ENCODE peak calls at places on chromosomes 12 and 14, in four cellular contexts. B is spleen, A is IMR-90, O is prostate gland. P is an unnamed sample.
A peak's percentile ranks its signal among the peaks of the same experiment; 100 is the strongest.

GRCh38 chr12:27865421-27865820 is 85.4 kb upstream of the MANSC4 start:
- DNase-seq in B (no peak), A (peak; percentile 52), O (no peak), P (no peak)

GRCh38 chr12:115623764-115624334 is 653.6 kb downstream of the MED13L start:
- DNase-seq in B (no peak), A (no peak), O (no peak), P (no peak)

GRCh38 chr14:64364907-64365306 is 23.2 kb upstream of the MTHFD1 start:
- DNase-seq in B (no peak), A (peak; percentile 68), O (no peak), P (peak; percentile 44)

GRCh38 chr12:61956545-61956944 is 303.7 kb upstream of the USP15 start:
- DNase-seq in B (no peak), A (no peak), O (no peak), P (no peak)

GRCh38 chr12:115177899-115178298 is 493.9 kb upstream of the TBX3 start:
- DNase-seq in B (no peak), A (no peak), O (no peak), P (no peak)

GRCh38 chr14:65411656-65412188 is 808 bp upstream of the FUT8 start:
- DNase-seq in B (peak; percentile 96), A (peak; percentile 91), O (peak; percentile 93), P (peak; percentile 89)

GRCh38 chr12:112112423-112113132 is 4.0 kb upstream of the NAA25 start:
- DNase-seq in B (no peak), A (no peak), O (peak; percentile 73), P (no peak)

GRCh38 chr12:3964404-3964803 is 91.2 kb upstream of the PARP11 start:
- DNase-seq in B (no peak), A (no peak), O (no peak), P (peak; percentile 16)

GRCh38 chr14:94689985-94690400 is 77.8 kb downstream of the SERPINA3 start:
- DNase-seq in B (peak; percentile 51), A (no peak), O (no peak), P (no peak)

GRCh38 chr12:26471560-26471959 is 276.2 kb downstream of the SSPN start:
- DNase-seq in B (no peak), A (peak; percentile 68), O (no peak), P (no peak)

GRCh38 chr14:29717906-29718305 is 209.7 kb downstream of the PRKD1 start:
- DNase-seq in B (no peak), A (peak; percentile 25), O (no peak), P (no peak)

GRCh38 chr12:68263366-68263765 is 10.0 kb upstream of the IL22 start:
- DNase-seq in B (no peak), A (peak; percentile 58), O (no peak), P (no peak)

GRCh38 chr14:102928412-102929348 is 6.2 kb downstream of the AMN start:
- DNase-seq in B (peak; percentile 94), A (peak; percentile 5), O (peak; percentile 64), P (peak; percentile 75)

GRCh38 chr12:29497588-29497987 is at the start of gene OVCH1:
- DNase-seq in B (no peak), A (no peak), O (no peak), P (no peak)

GRCh38 chr12:1246637-1247036 is 255.6 kb downstream of the ERC1 start:
- DNase-seq in B (no peak), A (no peak), O (no peak), P (peak; percentile 11)

DNA sequence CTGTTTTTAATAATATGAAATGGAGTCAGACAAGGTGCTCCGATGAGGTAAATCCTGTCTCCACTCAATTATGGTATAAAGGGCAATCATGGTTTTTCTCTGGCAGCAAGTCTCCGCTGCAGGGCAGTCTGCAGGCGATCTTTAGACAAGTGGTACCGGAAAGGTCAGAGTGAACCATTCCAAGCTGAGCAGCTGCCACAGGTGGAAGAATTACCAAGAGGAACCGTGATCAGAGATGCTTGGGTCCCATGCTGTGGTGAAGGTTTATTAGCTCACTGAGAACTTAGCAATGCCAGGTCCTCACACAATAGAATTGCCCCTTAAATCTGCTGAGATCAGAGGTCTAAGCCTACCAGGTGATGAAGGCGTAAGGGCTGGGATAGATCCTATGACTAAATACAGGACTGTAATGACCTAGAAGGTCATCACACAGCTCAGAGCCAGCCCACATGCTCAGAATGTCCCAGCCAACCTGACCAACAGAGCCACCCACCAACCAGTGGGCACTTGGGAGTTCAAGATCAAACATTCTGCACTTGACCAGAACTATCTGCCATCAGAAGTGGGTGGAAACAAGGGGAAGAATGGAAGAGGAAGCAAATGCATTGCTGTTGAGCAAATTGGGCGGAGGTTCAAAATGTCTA is 175.2 kb upstream of the BCL2L14 start:
- DNase-seq in B (no peak), A (no peak), O (no peak), P (no peak)
- TF ChIP-seq POLR2A in B (no peak), A (no peak), O (no peak), P (no peak)

GRCh38 chr12:49161092-49161795 is 27.6 kb downstream of the TUBA1A start:
- DNase-seq in B (no peak), A (no peak), O (no peak), P (no peak)
- TF ChIP-seq POLR2A in B (no peak), A (no peak), O (no peak), P (no peak)

DNA sequence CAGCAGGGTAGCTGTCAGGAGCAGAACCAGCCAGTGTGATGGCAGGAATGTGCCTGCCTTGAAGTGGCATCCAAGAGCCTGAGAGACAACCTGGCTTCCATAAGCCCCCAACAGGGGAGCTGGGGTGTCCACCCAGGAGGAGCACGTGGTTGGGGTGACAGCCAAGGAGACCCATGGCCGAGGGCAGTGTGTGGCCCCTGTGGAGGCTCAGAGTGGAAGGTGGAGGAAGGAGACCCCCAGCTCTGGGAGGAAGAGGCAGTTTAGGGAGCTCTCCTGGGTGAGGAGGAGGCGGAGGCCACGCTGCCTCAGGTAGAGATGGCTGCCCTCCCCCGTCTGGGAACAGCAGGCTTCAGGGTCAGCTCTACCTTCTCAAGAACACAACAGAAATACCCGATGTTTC is 147.0 kb downstream of the CALM1 start:
- DNase-seq in B (peak; percentile 39), A (no peak), O (no peak), P (no peak)
- TF ChIP-seq POLR2A in B (no peak), A (no peak), O (no peak), P (no peak)

DNA sequence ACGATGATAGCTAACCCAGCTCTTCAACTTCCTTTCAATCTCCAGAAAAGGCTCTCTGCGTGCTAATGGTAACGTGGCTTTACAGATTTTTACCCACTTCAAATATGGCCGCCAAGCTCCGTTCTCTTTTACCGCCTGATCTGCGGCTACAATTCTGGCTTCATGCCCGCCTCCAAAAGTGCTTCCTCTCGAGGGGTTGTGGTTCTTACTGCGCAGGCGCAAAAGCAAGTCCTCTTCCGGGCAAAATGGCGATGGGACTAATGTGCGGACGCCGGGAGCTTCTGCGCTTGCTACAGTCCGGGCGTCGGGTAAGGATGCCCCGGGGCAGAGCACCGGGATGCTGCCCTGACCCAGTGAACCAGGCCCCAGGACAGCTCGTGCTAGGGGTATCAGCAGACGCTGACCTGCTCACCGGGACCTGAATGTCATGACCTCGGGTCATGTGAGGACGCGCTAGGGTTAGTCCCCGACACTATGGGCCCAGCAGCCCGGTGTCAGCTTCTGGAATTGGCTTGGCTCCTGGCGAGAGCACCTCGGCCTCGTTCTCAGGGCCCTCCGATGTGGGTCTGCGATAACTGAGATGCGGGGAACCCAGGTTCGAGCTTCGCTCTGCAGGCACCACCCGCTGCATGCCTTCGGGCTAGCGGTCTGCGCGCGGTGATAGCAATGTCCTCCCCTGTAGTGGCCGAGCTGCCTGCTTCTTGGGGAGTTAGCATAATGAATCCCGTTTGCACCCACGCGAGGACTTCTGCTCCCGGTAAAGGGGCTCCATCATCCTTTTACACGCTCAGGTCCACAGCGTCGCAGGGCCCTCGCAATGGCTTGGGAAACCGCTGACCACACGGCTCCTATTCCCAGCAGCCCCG is at the start of gene OXA1L:
- DNase-seq in B (peak; percentile 97), A (peak; percentile 98), O (peak; percentile 97), P (peak; percentile 98)
- TF ChIP-seq POLR2A in B (peak; percentile 32), A (peak; percentile 72), O (no peak), P (peak; percentile 87)

GRCh38 chr14:53955671-53956426 is 776 bp downstream of the BMP4 start:
- DNase-seq in B (peak; percentile 70), A (no peak), O (peak; percentile 16), P (no peak)

GRCh38 chr14:53954551-53955233 is 1.9 kb downstream of the BMP4 start:
- DNase-seq in B (peak; percentile 69), A (peak; percentile 36), O (no peak), P (no peak)

GRCh38 chr14:53957739-53958138 is 1.1 kb upstream of the BMP4 start:
- DNase-seq in B (no peak), A (no peak), O (no peak), P (no peak)

GRCh38 chr14:53955234-53955556 is 1.4 kb downstream of the BMP4 start:
- DNase-seq in B (no peak), A (no peak), O (no peak), P (no peak)

GRCh38 chr14:53956427-53957201 is at the start of gene BMP4:
- DNase-seq in B (peak; percentile 76), A (peak; percentile 30), O (peak; percentile 70), P (no peak)
- TF ChIP-seq POLR2A in B (no peak), A (no peak), O (peak; percentile 55), P (no peak)

GRCh38 chr14:104867371-104868059 is 2.4 kb downstream of the CEP170B start:
- DNase-seq in B (peak; percentile 61), A (no peak), O (no peak), P (no peak)

GRCh38 chr14:104866451-104867370 is 1.6 kb downstream of the CEP170B start:
- DNase-seq in B (peak; percentile 70), A (no peak), O (no peak), P (no peak)

GRCh38 chr14:104864267-104865068 is 600 bp upstream of the CEP170B start:
- DNase-seq in B (peak; percentile 78), A (no peak), O (peak; percentile 55), P (no peak)

GRCh38 chr14:104865069-104865630 is at the start of gene CEP170B:
- DNase-seq in B (peak; percentile 74), A (peak; percentile 21), O (peak; percentile 39), P (peak; percentile 29)

GRCh38 chr14:104865631-104866441 is 768 bp downstream of the CEP170B start:
- DNase-seq in B (peak; percentile 77), A (peak; percentile 67), O (peak; percentile 63), P (peak; percentile 27)
- TF ChIP-seq POLR2A in B (no peak), A (peak; percentile 80), O (peak; percentile 48), P (no peak)

GRCh38 chr12:70577283-70577634 is 60.0 kb downstream of the PTPRB start:
- DNase-seq in B (no peak), A (no peak), O (no peak), P (no peak)
- TF ChIP-seq POLR2A in B (no peak), A (no peak), O (no peak), P (no peak)

DNA sequence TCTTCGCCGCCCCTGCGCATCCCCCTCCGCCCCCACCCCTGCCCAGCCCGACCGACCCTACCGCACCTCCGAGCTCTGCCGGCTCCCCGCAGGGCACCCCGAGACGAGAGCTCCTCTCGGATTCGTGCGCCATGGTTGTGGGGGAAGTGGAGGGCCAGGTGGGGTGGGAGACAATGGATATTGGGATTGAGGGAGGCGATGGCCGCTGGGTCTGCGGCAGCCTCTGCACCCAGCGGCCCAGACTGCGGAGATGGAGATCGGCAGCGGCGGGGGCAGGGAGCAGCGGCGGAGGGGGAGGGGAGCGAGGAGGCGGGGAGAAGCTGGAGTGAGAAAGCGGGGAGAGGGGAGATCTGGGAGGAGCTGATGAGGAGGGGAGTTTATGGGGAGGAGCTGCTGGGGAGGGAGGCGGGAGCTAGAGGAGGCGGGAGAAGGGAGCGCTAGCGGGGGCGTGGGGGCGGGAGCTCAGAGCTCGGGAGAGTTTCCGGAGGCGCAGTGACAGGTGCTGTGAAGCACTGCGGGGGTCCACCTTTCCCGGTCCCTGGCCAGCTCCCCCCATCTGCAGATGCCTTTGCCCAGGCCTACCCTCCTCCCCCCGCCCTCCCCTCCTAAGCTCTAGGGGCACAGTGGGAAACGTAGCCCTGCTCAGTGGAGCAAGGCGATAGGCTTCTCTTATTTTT is at the start of gene SALL2:
- DNase-seq in B (peak; percentile 84), A (peak; percentile 68), O (peak; percentile 71), P (peak; percentile 71)
- TF ChIP-seq POLR2A in B (no peak), A (no peak), O (no peak), P (no peak)

P was measured in erythroblast.